ENCODE peak calls at places on chromosomes 7 and 10, in four cellular contexts. One of them, this sample, is unnamed.

GRCh38 chr7:84009051-84009450 is 185.5 kb downstream of the SEMA3A start:
- DNase-seq in Peyer's patch: no peak
- DNase-seq in NB4: no peak
- DNase-seq in thyroid gland: no peak
- DNase-seq in this sample: no peak

GRCh38 chr10:2106641-2107040 is 369.3 kb upstream of the ADARB2 start:
- DNase-seq in Peyer's patch: no peak
- DNase-seq in NB4: no peak
- DNase-seq in thyroid gland: no peak
- DNase-seq in this sample: no peak

GRCh38 chr7:142275028-142275427 is 17.2 kb upstream of the PRSS58 start:
- DNase-seq in Peyer's patch: no peak
- DNase-seq in NB4: no peak
- DNase-seq in thyroid gland: no peak
- DNase-seq in this sample: no peak

GRCh38 chr7:25389489-25390106 is 161.3 kb upstream of the NPVF start:
- DNase-seq in Peyer's patch: no peak
- DNase-seq in NB4: peak; percentile 65
- DNase-seq in thyroid gland: peak; percentile 26
- DNase-seq in this sample: peak; percentile 13

GRCh38 chr10:67668448-67668847 is 27.5 kb downstream of the CTNNA3 start:
- DNase-seq in Peyer's patch: no peak
- DNase-seq in NB4: no peak
- DNase-seq in thyroid gland: no peak
- DNase-seq in this sample: no peak

GRCh38 chr10:32979041-32979440 is 21.0 kb upstream of the ITGB1 start:
- DNase-seq in Peyer's patch: no peak
- DNase-seq in NB4: peak; percentile 33
- DNase-seq in thyroid gland: no peak
- DNase-seq in this sample: no peak

GRCh38 chr7:25953859-25954258 is 198.1 kb upstream of the NFE2L3 start:
- DNase-seq in Peyer's patch: no peak
- DNase-seq in NB4: peak; percentile 68
- DNase-seq in thyroid gland: no peak
- DNase-seq in this sample: no peak

GRCh38 chr7:103685646-103686418 is 239.8 kb upstream of the SLC26A5 start:
- DNase-seq in Peyer's patch: no peak
- DNase-seq in NB4: no peak
- DNase-seq in thyroid gland: no peak
- DNase-seq in this sample: no peak

GRCh38 chr10:101840741-101841453 is 2.7 kb downstream of the KCNIP2 start:
- DNase-seq in Peyer's patch: peak; percentile 75
- DNase-seq in NB4: peak; percentile 88
- DNase-seq in thyroid gland: peak; percentile 73
- DNase-seq in this sample: peak; percentile 80

GRCh38 chr7:103131225-103131624 is 17.7 kb downstream of the NAPEPLD start:
- DNase-seq in Peyer's patch: no peak
- DNase-seq in NB4: no peak
- DNase-seq in thyroid gland: peak; percentile 25
- DNase-seq in this sample: no peak

GRCh38 chr7:107687656-107688055 is 27.0 kb downstream of the SLC26A4 start:
- DNase-seq in Peyer's patch: no peak
- DNase-seq in NB4: no peak
- DNase-seq in thyroid gland: peak; percentile 35
- DNase-seq in this sample: no peak

DNA sequence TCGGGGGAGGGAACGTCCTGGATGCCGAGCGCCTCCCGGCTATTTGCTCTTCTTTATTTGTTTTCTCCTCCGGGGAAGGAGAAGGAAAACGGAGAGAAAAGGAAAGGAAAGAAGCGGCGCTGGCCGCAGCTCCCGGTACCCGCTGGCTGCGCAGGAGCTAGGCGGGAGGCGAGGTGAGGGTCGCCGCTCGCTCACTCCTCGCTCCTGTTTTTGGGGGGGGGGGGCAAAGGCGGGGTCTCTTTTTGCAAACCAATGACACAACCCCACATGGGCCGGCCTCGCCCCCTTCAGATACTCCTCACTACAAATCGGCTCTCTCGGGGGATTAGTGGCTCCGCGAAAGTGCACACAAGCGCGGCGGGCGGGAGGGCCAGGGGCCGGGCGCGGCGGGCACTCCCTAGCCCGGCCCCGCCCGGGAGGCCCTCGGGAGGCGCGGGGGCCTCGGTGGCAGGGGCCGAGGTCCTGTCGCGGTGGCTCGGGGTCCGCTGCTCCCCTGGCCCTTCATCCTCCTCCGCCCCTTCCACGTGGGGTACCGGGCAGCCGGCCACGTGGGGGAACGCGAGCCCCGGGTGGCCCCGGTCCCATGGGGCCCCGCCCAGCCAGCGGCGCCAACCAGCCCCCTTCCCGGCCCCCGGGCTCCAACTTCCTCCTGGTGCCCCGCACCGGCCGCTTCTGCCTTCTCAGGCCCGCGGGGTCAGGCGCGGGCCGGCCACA is 650 bp upstream of the CTBP2 start:
- DNase-seq in Peyer's patch: peak; percentile 25
- DNase-seq in NB4: peak; percentile 97
- DNase-seq in thyroid gland: peak; percentile 89
- DNase-seq in this sample: peak; percentile 72
- TF ChIP-seq CTCF in Peyer's patch: no peak
- TF ChIP-seq CTCF in NB4: no peak
- TF ChIP-seq CTCF in thyroid gland: no peak
- TF ChIP-seq CTCF in this sample: peak; percentile 47

GRCh38 chr10:98427011-98427515 is 12.1 kb upstream of the PYROXD2 start:
- DNase-seq in Peyer's patch: no peak
- DNase-seq in NB4: no peak
- DNase-seq in thyroid gland: no peak
- DNase-seq in this sample: no peak
- TF ChIP-seq POLR2A in Peyer's patch: no peak
- TF ChIP-seq POLR2A in NB4: no peak
- TF ChIP-seq POLR2A in thyroid gland: no peak
- TF ChIP-seq POLR2A in this sample: no peak

GRCh38 chr7:129769866-129770808 is 158.6 kb downstream of the NRF1 start:
- DNase-seq in Peyer's patch: no peak
- DNase-seq in NB4: no peak
- DNase-seq in thyroid gland: no peak
- DNase-seq in this sample: no peak

GRCh38 chr7:129768614-129769399 is 157.3 kb downstream of the NRF1 start:
- DNase-seq in Peyer's patch: no peak
- DNase-seq in NB4: no peak
- DNase-seq in thyroid gland: no peak
- DNase-seq in this sample: no peak

GRCh38 chr7:129771201-129771927 is 159.8 kb downstream of the NRF1 start:
- DNase-seq in Peyer's patch: no peak
- DNase-seq in NB4: no peak
- DNase-seq in thyroid gland: no peak
- DNase-seq in this sample: no peak

GRCh38 chr7:129767120-129768011 is 155.8 kb downstream of the NRF1 start:
- DNase-seq in Peyer's patch: no peak
- DNase-seq in NB4: no peak
- DNase-seq in thyroid gland: no peak
- DNase-seq in this sample: no peak

GRCh38 chr7:129769400-129769774 is 157.9 kb downstream of the NRF1 start:
- DNase-seq in Peyer's patch: no peak
- DNase-seq in NB4: no peak
- DNase-seq in thyroid gland: no peak
- DNase-seq in this sample: no peak
- TF ChIP-seq CTCF in Peyer's patch: no peak
- TF ChIP-seq CTCF in NB4: no peak
- TF ChIP-seq CTCF in thyroid gland: no peak
- TF ChIP-seq CTCF in this sample: no peak

DNA sequence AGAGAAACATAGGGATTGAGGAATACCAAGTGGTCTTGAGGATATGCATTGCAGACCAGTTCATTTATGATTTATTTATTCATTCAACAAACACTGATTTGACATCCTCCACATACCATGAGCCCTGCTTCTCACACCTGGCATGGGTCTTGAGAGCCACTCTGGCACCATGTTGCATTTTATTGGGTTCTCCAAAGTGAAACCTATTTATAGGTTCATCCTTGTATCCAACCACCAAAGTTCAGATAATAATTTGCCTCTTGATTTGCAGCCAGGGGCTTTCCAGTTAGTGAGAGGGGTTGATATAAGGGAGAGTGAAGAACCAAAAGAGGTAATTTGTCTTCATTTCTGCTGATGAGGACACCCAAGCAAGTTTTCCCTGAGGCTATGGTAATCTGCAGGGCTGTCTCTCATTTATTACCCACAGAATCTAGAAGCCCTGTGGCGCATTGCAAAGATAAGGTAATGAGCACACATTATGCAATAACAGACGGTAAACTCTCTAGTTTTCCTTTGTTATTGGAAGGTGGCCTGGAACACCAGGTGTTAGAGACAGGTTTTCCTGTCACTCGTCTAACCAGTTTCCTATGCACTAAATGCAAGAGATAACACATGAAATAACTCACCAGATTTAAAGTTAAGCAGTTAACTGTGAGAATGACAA is 28.8 kb upstream of the ICA1 start:
- DNase-seq in Peyer's patch: no peak
- DNase-seq in NB4: no peak
- DNase-seq in thyroid gland: no peak
- DNase-seq in this sample: no peak
- TF ChIP-seq POLR2A in Peyer's patch: no peak
- TF ChIP-seq POLR2A in NB4: no peak
- TF ChIP-seq POLR2A in thyroid gland: no peak
- TF ChIP-seq POLR2A in this sample: no peak

GRCh38 chr10:11307004-11307403 is 289.3 kb downstream of the CELF2 start:
- DNase-seq in Peyer's patch: no peak
- DNase-seq in NB4: no peak
- DNase-seq in thyroid gland: no peak
- DNase-seq in this sample: no peak
- TF ChIP-seq CTCF in Peyer's patch: no peak
- TF ChIP-seq CTCF in NB4: no peak
- TF ChIP-seq CTCF in thyroid gland: no peak
- TF ChIP-seq CTCF in this sample: no peak

DNA sequence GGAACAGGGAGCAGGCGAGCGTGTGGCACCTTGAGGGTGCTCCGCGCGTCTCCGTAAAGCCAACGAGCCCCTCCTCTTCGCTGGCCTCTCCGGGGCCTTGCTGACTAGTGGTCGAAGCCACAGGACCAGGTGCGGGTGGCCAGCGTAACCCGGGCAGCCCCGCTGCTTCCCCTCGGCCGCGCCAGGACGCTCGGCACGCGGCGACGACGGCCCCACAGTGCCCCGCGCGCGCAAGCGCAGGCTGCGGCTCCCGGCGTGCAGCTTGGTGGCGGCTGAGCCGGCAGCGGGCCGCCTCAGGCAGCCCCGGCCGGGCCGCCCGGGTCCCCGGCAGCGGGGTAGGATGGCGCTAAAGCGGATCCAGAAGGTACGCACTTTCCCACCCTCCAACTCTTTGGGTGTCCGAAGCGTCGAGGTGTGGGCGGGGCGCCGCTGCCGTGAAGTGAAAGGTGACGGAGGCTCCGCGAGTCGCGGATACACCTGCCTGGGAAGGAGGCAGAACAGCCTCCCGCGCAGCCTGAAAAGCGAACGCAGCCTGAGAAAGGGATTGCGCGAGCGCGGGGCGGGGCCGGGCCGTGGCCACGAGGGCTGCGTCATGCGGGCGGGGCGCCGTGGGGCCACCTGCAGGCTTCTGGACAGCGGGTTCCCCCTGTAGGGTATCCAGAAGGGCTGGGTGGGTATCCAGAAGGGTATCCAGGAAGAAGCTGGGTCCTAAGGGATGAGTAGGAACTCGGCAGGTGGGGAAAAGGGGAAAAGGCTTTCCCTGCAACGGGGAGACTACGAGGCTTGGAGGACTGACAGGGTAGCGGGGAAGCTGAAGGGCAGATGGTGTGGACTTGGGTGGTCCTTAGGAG is at the start of gene UBE2D4:
- DNase-seq in Peyer's patch: peak; percentile 90
- DNase-seq in NB4: peak; percentile 91
- DNase-seq in thyroid gland: peak; percentile 90
- DNase-seq in this sample: peak; percentile 95
- TF ChIP-seq POLR2A in Peyer's patch: peak; percentile 98
- TF ChIP-seq POLR2A in NB4: peak; percentile 95
- TF ChIP-seq POLR2A in thyroid gland: peak; percentile 94
- TF ChIP-seq POLR2A in this sample: peak; percentile 98

This sample was measured in transverse colon.